ENCODE peak calls at places on chromosomes 6 and 20, in six cellular contexts. L is uterus; S is cardiac muscle cell; A is spleen; B is mammary epithelial cell; U is CD8-positive, alpha-beta T cell. H is an unnamed sample.

GRCh38 chr20:46799781-46800180 is 90.3 kb downstream of the SLC2A10 start:
- DNase-seq in L (no peak), S (no peak), A (no peak), B (no peak), U (no peak), H (no peak)

GRCh38 chr6:98343004-98343403 is 491.4 kb upstream of the POU3F2 start:
- DNase-seq in L (no peak), S (no peak), A (no peak), B (no peak), U (no peak), H (no peak)

GRCh38 chr6:39387785-39388184 is 65.3 kb upstream of the KCNK16 start:
- DNase-seq in L (no peak), S (no peak), A (no peak), B (no peak), U (no peak), H (no peak)

GRCh38 chr6:101597711-101598110 is 204.2 kb downstream of the GRIK2 start:
- DNase-seq in L (no peak), S (no peak), A (no peak), B (peak; percentile 75), U (no peak), H (peak; percentile 9)

GRCh38 chr6:87277123-87277522 is 45.3 kb upstream of the SMIM8 start:
- DNase-seq in L (no peak), S (peak; percentile 10), A (no peak), B (peak; percentile 23), U (no peak), H (no peak)

GRCh38 chr6:20569000-20569610 is 34.8 kb downstream of the CDKAL1 start:
- DNase-seq in L (no peak), S (no peak), A (no peak), B (peak; percentile 92), U (no peak), H (no peak)

GRCh38 chr6:63449714-63450113 is 122.6 kb upstream of the LOC128125822 start:
- DNase-seq in L (no peak), S (no peak), A (no peak), B (no peak), U (no peak), H (no peak)

GRCh38 chr6:193773-194310 is 98.4 kb upstream of the DUSP22 start:
- DNase-seq in L (no peak), S (no peak), A (no peak), B (no peak), U (no peak), H (no peak)

GRCh38 chr6:139515511-139515910 is 141.1 kb upstream of the CITED2 start:
- DNase-seq in L (no peak), S (peak; percentile 21), A (no peak), B (no peak), U (no peak), H (no peak)

GRCh38 chr20:43938932-43939761 is 24.5 kb downstream of the TOX2 start:
- DNase-seq in L (no peak), S (no peak), A (no peak), B (peak; percentile 96), U (no peak), H (peak; percentile 64)

GRCh38 chr20:43363506-43363905 is 94.2 kb upstream of the SRSF6 start:
- DNase-seq in L (no peak), S (no peak), A (no peak), B (no peak), U (no peak), H (no peak)

GRCh38 chr20:46827718-46828458 is 66.8 kb upstream of the EYA2 start:
- DNase-seq in L (no peak), S (no peak), A (no peak), B (no peak), U (no peak), H (no peak)

GRCh38 chr6:152089992-152090391 is 282.5 kb downstream of the ESR1 start:
- DNase-seq in L (peak; percentile 54), S (no peak), A (no peak), B (peak; percentile 70), U (no peak), H (peak; percentile 55)

GRCh38 chr20:44582321-44583025 is at the start of gene PKIG:
- DNase-seq in L (peak; percentile 55), S (no peak), A (no peak), B (peak; percentile 45), U (no peak), H (no peak)

GRCh38 chr6:67563671-67564070 is 1071.4 kb upstream of the ADGRB3 start:
- DNase-seq in L (no peak), S (no peak), A (no peak), B (no peak), U (no peak), H (no peak)

GRCh38 chr20:58583141-58583540 is 67.9 kb upstream of the APCDD1L start:
- DNase-seq in L (no peak), S (no peak), A (no peak), B (no peak), U (no peak), H (peak; percentile 45)

GRCh38 chr6:6749791-6750434 is 161.4 kb downstream of the LY86 start:
- DNase-seq in L (peak; percentile 69), S (peak; percentile 20), A (no peak), B (peak; percentile 43), U (no peak), H (peak; percentile 49)

GRCh38 chr6:149277621-149278020 is 39.9 kb upstream of the TAB2 start:
- DNase-seq in L (no peak), S (no peak), A (no peak), B (no peak), U (no peak), H (no peak)

GRCh38 chr6:112154711-112155110 is 67.3 kb downstream of the FAM229B start:
- DNase-seq in L (no peak), S (no peak), A (no peak), B (no peak), U (no peak), H (no peak)

GRCh38 chr20:46720776-46721425 is 11.5 kb downstream of the SLC2A10 start:
- DNase-seq in L (no peak), S (no peak), A (no peak), B (no peak), U (no peak), H (no peak)

GRCh38 chr6:43910638-43911353 is 140.8 kb downstream of the VEGFA start:
- DNase-seq in L (peak; percentile 40), S (no peak), A (no peak), B (peak; percentile 32), U (no peak), H (no peak)

GRCh38 chr20:50519036-50519780 is 9.0 kb downstream of the PTPN1 start:
- DNase-seq in L (no peak), S (no peak), A (no peak), B (no peak), U (no peak), H (no peak)

GRCh38 chr6:108464506-108465084 is 96.1 kb upstream of the FOXO3 start:
- DNase-seq in L (no peak), S (no peak), A (no peak), B (no peak), U (no peak), H (peak; percentile 21)

GRCh38 chr6:43128926-43129325 is 42.1 kb upstream of the SRF start:
- DNase-seq in L (no peak), S (no peak), A (no peak), B (no peak), U (no peak), H (no peak)

GRCh38 chr6:92023410-92023940 is 1395.9 kb downstream of the EPHA7 start:
- DNase-seq in L (no peak), S (no peak), A (no peak), B (no peak), U (no peak), H (no peak)

DNA sequence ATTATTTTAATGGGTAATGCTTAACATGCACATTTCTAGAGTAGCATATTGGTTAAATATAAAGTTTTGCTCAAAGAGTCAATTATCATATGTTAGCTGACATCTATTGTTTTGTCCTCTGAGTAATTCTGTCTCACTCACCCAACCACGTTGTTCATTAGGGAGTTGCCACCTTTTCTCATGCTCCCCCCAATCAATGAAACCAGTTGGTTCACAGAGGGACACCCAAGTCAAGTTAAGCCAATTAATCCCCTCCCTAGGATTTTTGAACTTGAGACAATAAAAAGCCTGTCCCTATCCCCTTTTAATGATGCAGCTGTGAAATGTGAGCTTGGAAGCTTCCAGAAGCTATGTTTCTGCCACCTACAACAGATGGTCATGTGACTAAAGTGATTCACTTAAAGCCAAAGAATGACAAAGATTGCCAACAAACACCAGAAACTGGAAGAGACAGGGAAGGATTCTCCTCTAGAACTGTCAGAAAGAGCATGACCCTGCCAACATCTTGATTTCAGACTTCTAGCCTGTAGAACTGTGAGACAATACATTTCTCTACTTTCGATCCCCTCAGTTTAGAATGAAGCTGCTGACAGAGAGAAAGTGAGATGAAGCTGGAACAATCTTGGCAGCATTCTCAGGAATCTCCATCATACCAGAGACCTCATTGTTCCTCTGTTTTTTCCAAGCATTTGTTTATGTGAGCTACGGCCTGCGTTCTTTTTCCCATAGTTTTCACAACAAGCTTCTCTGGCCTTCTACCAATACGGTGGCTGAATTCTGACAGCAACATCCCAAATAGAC is 57.9 kb upstream of the TPD52L1 start:
- DNase-seq in L (no peak), S (no peak), A (no peak), B (peak; percentile 63), U (no peak), H (no peak)
- H3K27ac ChIP-seq in L (no peak overlapping the region), S (no peak overlapping the region), A (no peak overlapping the region), B (peak overlapping the region; percentile 67), U (no peak overlapping the region), H (no peak overlapping the region)

DNA sequence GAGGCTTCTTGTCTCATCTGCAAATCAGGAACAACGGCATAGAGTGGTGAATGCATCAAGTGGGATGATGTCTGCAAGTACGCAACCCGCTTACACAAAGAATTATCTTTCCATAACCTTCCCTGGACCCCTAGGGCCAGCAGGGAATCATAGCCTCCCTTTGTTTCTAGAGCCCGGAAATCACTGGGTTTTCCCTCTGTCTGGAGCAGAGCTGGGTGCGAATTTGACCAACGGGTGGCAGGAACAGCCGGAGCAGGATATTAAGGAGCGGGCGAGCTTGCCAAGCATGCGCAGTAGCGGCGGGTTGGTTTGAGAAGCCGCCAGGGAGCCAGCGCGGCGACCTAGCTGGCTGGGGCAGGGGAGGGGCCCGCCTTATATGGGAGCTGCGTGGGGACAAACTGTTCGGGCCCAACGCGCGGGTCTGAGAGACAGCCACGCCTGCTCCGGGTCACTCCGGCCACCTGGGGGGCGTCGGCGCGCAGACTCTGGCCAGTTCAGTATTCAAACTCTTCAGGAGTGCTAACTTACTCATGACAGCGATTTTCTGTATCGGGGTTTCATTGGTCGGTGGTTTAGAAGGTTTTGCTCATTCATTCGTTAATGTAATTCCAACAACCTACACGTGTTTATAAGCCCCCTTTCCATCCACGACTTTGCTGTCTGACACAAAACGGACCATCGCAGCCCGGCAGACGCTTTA is 1.6 kb upstream of the KIF16B start:
- DNase-seq in L (peak; percentile 84), S (peak; percentile 89), A (peak; percentile 96), B (peak; percentile 72), U (peak; percentile 64), H (peak; percentile 97)
- H3K4me3 ChIP-seq in L (peak overlapping the region; percentile 69), S (peak overlapping the region; percentile 11), A (peak overlapping the region; percentile 16), B (peak overlapping the region; percentile 55), U (peak overlapping the region; percentile 54), H (peak overlapping the region; percentile 44)

DNA sequence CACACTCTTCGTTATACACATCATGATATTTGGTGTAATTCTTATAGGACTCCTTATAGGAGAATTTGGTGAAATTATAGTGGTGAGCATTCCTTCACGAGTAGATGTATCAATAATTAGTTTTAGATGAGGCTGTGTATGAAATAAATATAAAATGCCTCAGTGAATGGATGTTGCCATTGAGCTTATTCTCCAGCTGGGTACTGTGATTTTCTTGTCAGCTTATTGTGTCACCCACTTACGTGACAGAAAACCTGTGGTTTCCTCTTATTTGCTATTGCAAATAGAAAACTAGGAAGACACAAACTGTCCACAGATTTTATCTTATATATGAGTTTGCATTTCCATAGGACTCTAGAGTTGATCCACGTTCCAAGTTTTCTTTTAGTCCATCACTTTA is 439.9 kb upstream of the RNF217 start:
- DNase-seq in L (no peak), S (no peak), A (no peak), B (no peak), U (no peak), H (no peak)
- H3K27ac ChIP-seq in L (no peak overlapping the region), S (no peak overlapping the region), A (no peak overlapping the region), B (no peak overlapping the region), U (no peak overlapping the region), H (no peak overlapping the region)

GRCh38 chr6:161435426-161436065 is 161.7 kb upstream of the AGPAT4 start:
- DNase-seq in L (no peak), S (no peak), A (peak; percentile 7), B (no peak), U (no peak), H (no peak)
- H3K4me3 ChIP-seq in L (no peak overlapping the region), S (no peak overlapping the region), A (no peak overlapping the region), B (no peak overlapping the region), U (no peak overlapping the region), H (no peak overlapping the region)